ENCODE peak calls at places on chromosomes 4 and X, in seven cellular contexts. X is A549; V is mucosa of descending colon; W is astrocyte; E is CD8-positive, alpha-beta T cell; I is gastrocnemius medialis; N is esophagus squamous epithelium. B is an unnamed sample. For H3K4me1, the result is how much of the 10 kb centered on the place peaks cover.

GRCh38 chrX:10414872-10415703 is 205.3 kb downstream of the MID1 start:
- DNase-seq in X (no peak), V (no peak), W (peak), E (no peak), I (no peak), N (no peak), B (peak)

GRCh38 chr4:188018262-188018661 is 22.7 kb downstream of the ZFP42 start:
- DNase-seq in X (no peak), V (no peak), W (no peak), E (no peak), I (no peak), N (no peak), B (no peak)

GRCh38 chr4:95212692-95213091 is 336.1 kb downstream of the UNC5C start:
- DNase-seq in X (no peak), V (no peak), W (no peak), E (no peak), I (no peak), N (no peak), B (no peak)

GRCh38 chr4:38242822-38243384 is 282.7 kb downstream of the PTTG2 start:
- DNase-seq in X (no peak), V (no peak), W (no peak), E (no peak), I (no peak), N (no peak), B (no peak)

GRCh38 chr4:107472265-107472948 is 247.6 kb downstream of the PAPSS1 start:
- DNase-seq in X (no peak), V (no peak), W (no peak), E (no peak), I (no peak), N (no peak), B (peak)

GRCh38 chrX:45851434-45851991 is 650.8 kb upstream of the DIPK2B start:
- DNase-seq in X (peak), V (peak), W (no peak), E (no peak), I (no peak), N (no peak), B (peak)

GRCh38 chr4:6175426-6175825 is 24.9 kb downstream of the JAKMIP1 start:
- DNase-seq in X (no peak), V (no peak), W (no peak), E (no peak), I (no peak), N (no peak), B (no peak)

GRCh38 chr4:81757706-81758105 is 286.0 kb upstream of the RASGEF1B start:
- DNase-seq in X (no peak), V (no peak), W (no peak), E (no peak), I (no peak), N (no peak), B (no peak)

GRCh38 chr4:110510955-110511544 is 35.1 kb downstream of the ENPEP start:
- DNase-seq in X (peak), V (no peak), W (peak), E (no peak), I (no peak), N (no peak), B (peak)

GRCh38 chr4:3527101-3527913 is 4.9 kb downstream of the LRPAP1 start:
- DNase-seq in X (no peak), V (peak), W (no peak), E (no peak), I (no peak), N (no peak), B (no peak)

GRCh38 chr4:17064959-17065358 is 166.5 kb upstream of the LDB2 start:
- DNase-seq in X (no peak), V (no peak), W (no peak), E (no peak), I (no peak), N (no peak), B (no peak)

GRCh38 chr4:146442801-146443200 is 78.9 kb downstream of the SLC10A7 start:
- DNase-seq in X (no peak), V (no peak), W (peak), E (no peak), I (no peak), N (no peak), B (peak)

GRCh38 chrX:74383611-74384010 is 37.7 kb upstream of the SLC16A2 start:
- DNase-seq in X (peak), V (no peak), W (peak), E (no peak), I (no peak), N (no peak), B (peak)

GRCh38 chr4:5758741-5759140 is 47.7 kb downstream of the EVC start:
- DNase-seq in X (peak), V (no peak), W (peak), E (no peak), I (no peak), N (no peak), B (peak)

GRCh38 chr4:15089979-15090378 is 87.7 kb downstream of the CPEB2 start:
- DNase-seq in X (no peak), V (no peak), W (no peak), E (no peak), I (no peak), N (no peak), B (no peak)

GRCh38 chr4:664713-665231 is 9.3 kb downstream of the ATP5ME start:
- DNase-seq in X (no peak), V (peak), W (no peak), E (no peak), I (peak), N (no peak), B (no peak)

GRCh38 chrX:96407043-96407442 is 277.6 kb upstream of the DIAPH2 start:
- DNase-seq in X (peak), V (peak), W (peak), E (no peak), I (no peak), N (no peak), B (peak)

GRCh38 chrX:8183281-8183680 is 12.2 kb upstream of the VCX2 start:
- DNase-seq in X (no peak), V (no peak), W (peak), E (no peak), I (no peak), N (no peak), B (no peak)

DNA sequence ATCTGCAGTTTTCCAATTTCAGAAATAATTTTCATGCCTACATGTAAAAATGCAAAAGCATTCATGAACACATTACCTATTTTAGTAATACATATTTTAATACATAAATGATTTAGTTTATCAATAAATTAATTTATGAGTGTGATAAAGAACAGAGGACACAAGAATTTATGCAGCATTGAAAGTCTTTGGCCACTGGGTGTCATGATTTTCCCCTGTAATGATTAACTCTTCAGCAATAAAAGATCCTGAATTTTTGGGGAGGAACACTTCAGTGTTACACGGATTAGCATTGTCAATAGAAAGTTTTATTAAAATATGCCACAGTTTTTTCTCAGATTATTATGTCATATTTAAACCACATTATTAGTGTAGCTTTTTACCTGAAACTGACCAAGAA is 8.6 kb upstream of the VCX2 start:
- DNase-seq in X (no peak), V (no peak), W (no peak), E (no peak), I (no peak), N (no peak), B (no peak)
- TF ChIP-seq CTCF in X (no peak), V (no peak), W (peak), E (no peak), I (no peak), N (no peak), B (peak)

DNA sequence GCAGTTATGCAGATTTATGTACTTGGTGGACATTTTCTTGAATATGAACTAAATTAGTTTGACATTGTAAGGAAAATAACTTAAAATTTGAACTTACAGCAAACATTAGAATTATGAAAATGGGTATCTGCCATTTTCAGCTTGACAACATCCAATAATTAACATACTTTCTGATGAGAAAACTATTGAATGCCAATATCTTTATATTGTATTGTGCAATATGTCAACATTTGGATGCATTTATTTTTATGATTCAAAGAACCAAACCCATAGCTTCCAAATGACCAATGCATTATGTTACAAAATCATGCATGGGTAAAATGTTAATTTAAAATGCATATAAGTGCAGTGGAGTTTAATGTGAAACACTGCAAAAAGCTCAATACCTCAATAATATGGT is 562.5 kb downstream of the TRAM1L1 start:
- DNase-seq in X (no peak), V (no peak), W (no peak), E (no peak), I (no peak), N (no peak), B (no peak)
- H3K4me1 ChIP-seq in X (under half), V (under half), W (under half), E (under half), I (under half), N (under half), B (under half)

GRCh38 chr4:164012396-164013027 is 518.0 kb downstream of the TMA16 start:
- DNase-seq in X (peak), V (no peak), W (peak), E (no peak), I (no peak), N (no peak), B (peak)
- TF ChIP-seq CTCF in X (no peak), V (no peak), W (peak), E (no peak), I (no peak), N (peak), B (peak)

GRCh38 chr4:182741054-182741453 is 176.1 kb downstream of the DCTD start:
- DNase-seq in X (no peak), V (no peak), W (no peak), E (no peak), I (no peak), N (no peak), B (no peak)
- H3K4me1 ChIP-seq in X (under half), V (under half), W (under half), E (under half), I (under half), N (under half), B (under half)

GRCh38 chrX:131609480-131609879 is 65.6 kb downstream of the OR13H1 start:
- DNase-seq in X (no peak), V (no peak), W (no peak), E (no peak), I (no peak), N (no peak), B (no peak)
- TF ChIP-seq CTCF in X (no peak), V (no peak), W (no peak), E (no peak), I (no peak), N (no peak), B (no peak)

DNA sequence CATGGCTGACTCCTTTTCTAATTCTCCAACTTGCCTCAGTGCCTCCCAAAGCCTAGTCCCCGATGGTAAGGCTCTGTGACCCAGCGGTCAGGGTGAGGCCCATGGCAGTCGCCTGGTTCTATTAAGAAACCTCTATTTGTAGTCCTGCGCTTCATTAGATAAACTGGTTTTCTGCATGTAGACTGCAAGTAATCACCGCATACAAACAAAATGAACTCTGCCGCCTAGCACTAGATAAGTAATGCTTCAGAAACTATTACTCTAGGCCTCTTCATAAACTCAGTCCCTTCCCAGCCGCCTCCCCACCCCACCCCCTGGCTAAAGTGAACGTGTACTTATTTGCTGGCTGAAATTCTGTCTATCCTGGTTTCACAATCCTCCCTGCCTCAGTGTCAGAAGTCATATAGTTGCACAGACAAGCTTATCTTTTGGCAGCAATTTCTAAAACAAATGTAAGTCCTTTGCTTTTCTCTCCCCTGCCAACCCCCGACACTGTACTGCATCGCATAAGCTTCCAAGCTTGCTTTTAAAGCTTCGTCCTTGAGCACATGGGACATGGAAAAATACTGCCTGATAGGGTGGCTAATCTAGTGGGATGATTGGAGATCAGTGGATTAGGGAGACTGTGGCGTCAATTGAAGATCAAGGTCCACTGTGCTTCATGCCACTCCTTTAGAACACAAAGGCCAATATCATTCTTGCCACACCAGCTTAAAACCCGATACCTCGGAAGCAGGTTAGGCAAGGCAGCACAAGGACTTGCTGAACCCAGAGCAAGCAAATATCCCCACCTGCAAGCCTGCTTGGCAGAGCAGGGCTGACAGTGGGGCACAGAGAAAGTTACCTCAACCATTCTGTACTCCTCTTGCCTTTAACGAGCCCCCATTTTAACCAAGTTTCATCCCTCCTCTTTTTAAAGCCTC is 125.8 kb downstream of the IRF2 start:
- DNase-seq in X (peak), V (peak), W (no peak), E (no peak), I (peak), N (no peak), B (no peak)
- H3K4me1 ChIP-seq in X (under half), V (under half), W (under half), E (under half), I (half or more), N (under half), B (under half)

B was measured in foreskin keratinocyte.